ENCODE peak calls at places on chromosome 10, in eight cellular contexts. One of them, this sample, is unnamed.

GRCh38 chr10:22230331-22230833 is 12.6 kb upstream of the EBLN1 start:
- DNase-seq in HTR-8/SVneo: no peak
- DNase-seq in fibroblast of villous mesenchyme: peak
- DNase-seq in stimulated activated CD4-positive, alpha-beta T cell treated with anti-CD3 and anti-CD28 coated beads, Interleukin-4, amount 100 ng/mL, for 1 hour: no peak
- DNase-seq in amygdala: no peak
- DNase-seq in GM13977: peak
- DNase-seq in effector memory CD8-positive, alpha-beta T cell: peak
- DNase-seq in dermis blood vessel endothelial cell: peak
- DNase-seq in this sample: peak

GRCh38 chr10:34494012-34494411 is 321.1 kb downstream of the PARD3 start:
- DNase-seq in HTR-8/SVneo: peak
- DNase-seq in fibroblast of villous mesenchyme: peak
- DNase-seq in stimulated activated CD4-positive, alpha-beta T cell treated with anti-CD3 and anti-CD28 coated beads, Interleukin-4, amount 100 ng/mL, for 1 hour: no peak
- DNase-seq in amygdala: no peak
- DNase-seq in GM13977: no peak
- DNase-seq in effector memory CD8-positive, alpha-beta T cell: no peak
- DNase-seq in dermis blood vessel endothelial cell: no peak
- DNase-seq in this sample: peak

GRCh38 chr10:132575320-132576201 is 38.0 kb downstream of the INPP5A start:
- DNase-seq in HTR-8/SVneo: no peak
- DNase-seq in fibroblast of villous mesenchyme: peak
- DNase-seq in stimulated activated CD4-positive, alpha-beta T cell treated with anti-CD3 and anti-CD28 coated beads, Interleukin-4, amount 100 ng/mL, for 1 hour: no peak
- DNase-seq in amygdala: no peak
- DNase-seq in GM13977: peak
- DNase-seq in effector memory CD8-positive, alpha-beta T cell: no peak
- DNase-seq in dermis blood vessel endothelial cell: peak
- DNase-seq in this sample: peak

GRCh38 chr10:34759161-34759836 is 55.8 kb downstream of the PARD3 start:
- DNase-seq in HTR-8/SVneo: no peak
- DNase-seq in fibroblast of villous mesenchyme: no peak
- DNase-seq in stimulated activated CD4-positive, alpha-beta T cell treated with anti-CD3 and anti-CD28 coated beads, Interleukin-4, amount 100 ng/mL, for 1 hour: no peak
- DNase-seq in amygdala: no peak
- DNase-seq in GM13977: no peak
- DNase-seq in effector memory CD8-positive, alpha-beta T cell: no peak
- DNase-seq in dermis blood vessel endothelial cell: no peak
- DNase-seq in this sample: no peak

GRCh38 chr10:128481152-128481551 is 354.9 kb upstream of the MKI67 start:
- DNase-seq in HTR-8/SVneo: no peak
- DNase-seq in fibroblast of villous mesenchyme: no peak
- DNase-seq in stimulated activated CD4-positive, alpha-beta T cell treated with anti-CD3 and anti-CD28 coated beads, Interleukin-4, amount 100 ng/mL, for 1 hour: no peak
- DNase-seq in amygdala: no peak
- DNase-seq in GM13977: no peak
- DNase-seq in effector memory CD8-positive, alpha-beta T cell: no peak
- DNase-seq in dermis blood vessel endothelial cell: no peak
- DNase-seq in this sample: no peak

GRCh38 chr10:117312430-117312829 is 62.8 kb downstream of the PDZD8 start:
- DNase-seq in HTR-8/SVneo: no peak
- DNase-seq in fibroblast of villous mesenchyme: peak
- DNase-seq in stimulated activated CD4-positive, alpha-beta T cell treated with anti-CD3 and anti-CD28 coated beads, Interleukin-4, amount 100 ng/mL, for 1 hour: no peak
- DNase-seq in amygdala: no peak
- DNase-seq in GM13977: no peak
- DNase-seq in effector memory CD8-positive, alpha-beta T cell: no peak
- DNase-seq in dermis blood vessel endothelial cell: no peak
- DNase-seq in this sample: peak

GRCh38 chr10:101123085-101123814 is 7.8 kb upstream of the TLX1 start:
- DNase-seq in HTR-8/SVneo: no peak
- DNase-seq in fibroblast of villous mesenchyme: no peak
- DNase-seq in stimulated activated CD4-positive, alpha-beta T cell treated with anti-CD3 and anti-CD28 coated beads, Interleukin-4, amount 100 ng/mL, for 1 hour: no peak
- DNase-seq in amygdala: no peak
- DNase-seq in GM13977: no peak
- DNase-seq in effector memory CD8-positive, alpha-beta T cell: no peak
- DNase-seq in dermis blood vessel endothelial cell: no peak
- DNase-seq in this sample: no peak

GRCh38 chr10:484441-484924 is 205.0 kb downstream of the DIP2C start:
- DNase-seq in HTR-8/SVneo: no peak
- DNase-seq in fibroblast of villous mesenchyme: peak
- DNase-seq in stimulated activated CD4-positive, alpha-beta T cell treated with anti-CD3 and anti-CD28 coated beads, Interleukin-4, amount 100 ng/mL, for 1 hour: peak
- DNase-seq in amygdala: no peak
- DNase-seq in GM13977: no peak
- DNase-seq in effector memory CD8-positive, alpha-beta T cell: peak
- DNase-seq in dermis blood vessel endothelial cell: peak
- DNase-seq in this sample: peak

GRCh38 chr10:68271104-68271882 is 39.4 kb upstream of the ATOH7 start:
- DNase-seq in HTR-8/SVneo: no peak
- DNase-seq in fibroblast of villous mesenchyme: peak
- DNase-seq in stimulated activated CD4-positive, alpha-beta T cell treated with anti-CD3 and anti-CD28 coated beads, Interleukin-4, amount 100 ng/mL, for 1 hour: no peak
- DNase-seq in amygdala: no peak
- DNase-seq in GM13977: no peak
- DNase-seq in effector memory CD8-positive, alpha-beta T cell: no peak
- DNase-seq in dermis blood vessel endothelial cell: no peak
- DNase-seq in this sample: peak

GRCh38 chr10:89550509-89550908 is 15.1 kb upstream of the SLC16A12 start:
- DNase-seq in HTR-8/SVneo: no peak
- DNase-seq in fibroblast of villous mesenchyme: no peak
- DNase-seq in stimulated activated CD4-positive, alpha-beta T cell treated with anti-CD3 and anti-CD28 coated beads, Interleukin-4, amount 100 ng/mL, for 1 hour: no peak
- DNase-seq in amygdala: no peak
- DNase-seq in GM13977: no peak
- DNase-seq in effector memory CD8-positive, alpha-beta T cell: no peak
- DNase-seq in dermis blood vessel endothelial cell: no peak
- DNase-seq in this sample: peak

GRCh38 chr10:110067960-110068770 is 60.4 kb downstream of the ADD3 start:
- DNase-seq in HTR-8/SVneo: no peak
- DNase-seq in fibroblast of villous mesenchyme: peak
- DNase-seq in stimulated activated CD4-positive, alpha-beta T cell treated with anti-CD3 and anti-CD28 coated beads, Interleukin-4, amount 100 ng/mL, for 1 hour: no peak
- DNase-seq in amygdala: no peak
- DNase-seq in GM13977: peak
- DNase-seq in effector memory CD8-positive, alpha-beta T cell: no peak
- DNase-seq in dermis blood vessel endothelial cell: no peak
- DNase-seq in this sample: no peak

GRCh38 chr10:8242295-8242872 is 187.9 kb downstream of the GATA3 start:
- DNase-seq in HTR-8/SVneo: no peak
- DNase-seq in fibroblast of villous mesenchyme: no peak
- DNase-seq in stimulated activated CD4-positive, alpha-beta T cell treated with anti-CD3 and anti-CD28 coated beads, Interleukin-4, amount 100 ng/mL, for 1 hour: peak
- DNase-seq in amygdala: no peak
- DNase-seq in GM13977: no peak
- DNase-seq in effector memory CD8-positive, alpha-beta T cell: no peak
- DNase-seq in dermis blood vessel endothelial cell: no peak
- DNase-seq in this sample: no peak

GRCh38 chr10:17989908-17990767 is 38.4 kb downstream of the SLC39A12 start:
- DNase-seq in HTR-8/SVneo: peak
- DNase-seq in fibroblast of villous mesenchyme: peak
- DNase-seq in stimulated activated CD4-positive, alpha-beta T cell treated with anti-CD3 and anti-CD28 coated beads, Interleukin-4, amount 100 ng/mL, for 1 hour: no peak
- DNase-seq in amygdala: no peak
- DNase-seq in GM13977: peak
- DNase-seq in effector memory CD8-positive, alpha-beta T cell: no peak
- DNase-seq in dermis blood vessel endothelial cell: no peak
- DNase-seq in this sample: peak

GRCh38 chr10:15045380-15045779 is 1.6 kb downstream of the OLAH start:
- DNase-seq in HTR-8/SVneo: no peak
- DNase-seq in fibroblast of villous mesenchyme: no peak
- DNase-seq in stimulated activated CD4-positive, alpha-beta T cell treated with anti-CD3 and anti-CD28 coated beads, Interleukin-4, amount 100 ng/mL, for 1 hour: no peak
- DNase-seq in amygdala: no peak
- DNase-seq in GM13977: no peak
- DNase-seq in effector memory CD8-positive, alpha-beta T cell: no peak
- DNase-seq in dermis blood vessel endothelial cell: no peak
- DNase-seq in this sample: no peak

GRCh38 chr10:25974897-25975459 is 40.9 kb downstream of the MYO3A start:
- DNase-seq in HTR-8/SVneo: no peak
- DNase-seq in fibroblast of villous mesenchyme: no peak
- DNase-seq in stimulated activated CD4-positive, alpha-beta T cell treated with anti-CD3 and anti-CD28 coated beads, Interleukin-4, amount 100 ng/mL, for 1 hour: no peak
- DNase-seq in amygdala: no peak
- DNase-seq in GM13977: no peak
- DNase-seq in effector memory CD8-positive, alpha-beta T cell: no peak
- DNase-seq in dermis blood vessel endothelial cell: no peak
- DNase-seq in this sample: no peak

GRCh38 chr10:26509311-26509710 is 71.2 kb downstream of the APBB1IP start:
- DNase-seq in HTR-8/SVneo: no peak
- DNase-seq in fibroblast of villous mesenchyme: no peak
- DNase-seq in stimulated activated CD4-positive, alpha-beta T cell treated with anti-CD3 and anti-CD28 coated beads, Interleukin-4, amount 100 ng/mL, for 1 hour: no peak
- DNase-seq in amygdala: no peak
- DNase-seq in GM13977: no peak
- DNase-seq in effector memory CD8-positive, alpha-beta T cell: no peak
- DNase-seq in dermis blood vessel endothelial cell: no peak
- DNase-seq in this sample: no peak

GRCh38 chr10:50987934-50988333 is 86.4 kb upstream of the PRKG1 start:
- DNase-seq in HTR-8/SVneo: no peak
- DNase-seq in fibroblast of villous mesenchyme: no peak
- DNase-seq in stimulated activated CD4-positive, alpha-beta T cell treated with anti-CD3 and anti-CD28 coated beads, Interleukin-4, amount 100 ng/mL, for 1 hour: no peak
- DNase-seq in amygdala: no peak
- DNase-seq in GM13977: no peak
- DNase-seq in effector memory CD8-positive, alpha-beta T cell: no peak
- DNase-seq in dermis blood vessel endothelial cell: no peak
- DNase-seq in this sample: no peak

GRCh38 chr10:124742418-124743187 is 1.6 kb downstream of the FAM53B start:
- DNase-seq in HTR-8/SVneo: no peak
- DNase-seq in fibroblast of villous mesenchyme: peak
- DNase-seq in stimulated activated CD4-positive, alpha-beta T cell treated with anti-CD3 and anti-CD28 coated beads, Interleukin-4, amount 100 ng/mL, for 1 hour: no peak
- DNase-seq in amygdala: no peak
- DNase-seq in GM13977: no peak
- DNase-seq in effector memory CD8-positive, alpha-beta T cell: no peak
- DNase-seq in dermis blood vessel endothelial cell: peak
- DNase-seq in this sample: peak

GRCh38 chr10:55793024-55793423 is 568.0 kb downstream of the ZWINT start:
- DNase-seq in HTR-8/SVneo: no peak
- DNase-seq in fibroblast of villous mesenchyme: no peak
- DNase-seq in stimulated activated CD4-positive, alpha-beta T cell treated with anti-CD3 and anti-CD28 coated beads, Interleukin-4, amount 100 ng/mL, for 1 hour: no peak
- DNase-seq in amygdala: no peak
- DNase-seq in GM13977: no peak
- DNase-seq in effector memory CD8-positive, alpha-beta T cell: no peak
- DNase-seq in dermis blood vessel endothelial cell: no peak
- DNase-seq in this sample: peak

GRCh38 chr10:101709359-101710063 is 14.5 kb upstream of the FBXW4 start:
- DNase-seq in HTR-8/SVneo: no peak
- DNase-seq in fibroblast of villous mesenchyme: no peak
- DNase-seq in stimulated activated CD4-positive, alpha-beta T cell treated with anti-CD3 and anti-CD28 coated beads, Interleukin-4, amount 100 ng/mL, for 1 hour: no peak
- DNase-seq in amygdala: no peak
- DNase-seq in GM13977: no peak
- DNase-seq in effector memory CD8-positive, alpha-beta T cell: no peak
- DNase-seq in dermis blood vessel endothelial cell: peak
- DNase-seq in this sample: no peak

GRCh38 chr10:79045566-79046175 is 23.1 kb upstream of the ZMIZ1 start:
- DNase-seq in HTR-8/SVneo: no peak
- DNase-seq in fibroblast of villous mesenchyme: no peak
- DNase-seq in stimulated activated CD4-positive, alpha-beta T cell treated with anti-CD3 and anti-CD28 coated beads, Interleukin-4, amount 100 ng/mL, for 1 hour: no peak
- DNase-seq in amygdala: no peak
- DNase-seq in GM13977: no peak
- DNase-seq in effector memory CD8-positive, alpha-beta T cell: no peak
- DNase-seq in dermis blood vessel endothelial cell: no peak
- DNase-seq in this sample: no peak

GRCh38 chr10:31620236-31621151 is 301.5 kb downstream of the ZEB1 start:
- DNase-seq in HTR-8/SVneo: peak
- DNase-seq in fibroblast of villous mesenchyme: peak
- DNase-seq in stimulated activated CD4-positive, alpha-beta T cell treated with anti-CD3 and anti-CD28 coated beads, Interleukin-4, amount 100 ng/mL, for 1 hour: no peak
- DNase-seq in amygdala: no peak
- DNase-seq in GM13977: no peak
- DNase-seq in effector memory CD8-positive, alpha-beta T cell: no peak
- DNase-seq in dermis blood vessel endothelial cell: peak
- DNase-seq in this sample: peak

GRCh38 chr10:60536529-60537114 is 146.9 kb upstream of the ANK3 start:
- DNase-seq in HTR-8/SVneo: no peak
- DNase-seq in fibroblast of villous mesenchyme: peak
- DNase-seq in stimulated activated CD4-positive, alpha-beta T cell treated with anti-CD3 and anti-CD28 coated beads, Interleukin-4, amount 100 ng/mL, for 1 hour: no peak
- DNase-seq in amygdala: no peak
- DNase-seq in GM13977: no peak
- DNase-seq in effector memory CD8-positive, alpha-beta T cell: no peak
- DNase-seq in dermis blood vessel endothelial cell: no peak
- DNase-seq in this sample: peak

GRCh38 chr10:81309041-81309552 is 565.9 kb upstream of the NRG3 start:
- DNase-seq in HTR-8/SVneo: no peak
- DNase-seq in fibroblast of villous mesenchyme: no peak
- DNase-seq in stimulated activated CD4-positive, alpha-beta T cell treated with anti-CD3 and anti-CD28 coated beads, Interleukin-4, amount 100 ng/mL, for 1 hour: no peak
- DNase-seq in amygdala: no peak
- DNase-seq in GM13977: no peak
- DNase-seq in effector memory CD8-positive, alpha-beta T cell: no peak
- DNase-seq in dermis blood vessel endothelial cell: no peak
- DNase-seq in this sample: no peak

GRCh38 chr10:60649485-60650271 is 128.6 kb upstream of the CDK1 start:
- DNase-seq in HTR-8/SVneo: no peak
- DNase-seq in fibroblast of villous mesenchyme: no peak
- DNase-seq in stimulated activated CD4-positive, alpha-beta T cell treated with anti-CD3 and anti-CD28 coated beads, Interleukin-4, amount 100 ng/mL, for 1 hour: no peak
- DNase-seq in amygdala: no peak
- DNase-seq in GM13977: no peak
- DNase-seq in effector memory CD8-positive, alpha-beta T cell: no peak
- DNase-seq in dermis blood vessel endothelial cell: no peak
- DNase-seq in this sample: no peak

GRCh38 chr10:9596368-9596920 is 1421.2 kb upstream of the CELF2 start:
- DNase-seq in HTR-8/SVneo: no peak
- DNase-seq in fibroblast of villous mesenchyme: no peak
- DNase-seq in stimulated activated CD4-positive, alpha-beta T cell treated with anti-CD3 and anti-CD28 coated beads, Interleukin-4, amount 100 ng/mL, for 1 hour: no peak
- DNase-seq in amygdala: no peak
- DNase-seq in GM13977: no peak
- DNase-seq in effector memory CD8-positive, alpha-beta T cell: no peak
- DNase-seq in dermis blood vessel endothelial cell: no peak
- DNase-seq in this sample: peak

GRCh38 chr10:74337330-74338016 is 186.5 kb downstream of the ADK start:
- DNase-seq in HTR-8/SVneo: peak
- DNase-seq in fibroblast of villous mesenchyme: no peak
- DNase-seq in stimulated activated CD4-positive, alpha-beta T cell treated with anti-CD3 and anti-CD28 coated beads, Interleukin-4, amount 100 ng/mL, for 1 hour: no peak
- DNase-seq in amygdala: no peak
- DNase-seq in GM13977: no peak
- DNase-seq in effector memory CD8-positive, alpha-beta T cell: no peak
- DNase-seq in dermis blood vessel endothelial cell: peak
- DNase-seq in this sample: no peak

GRCh38 chr10:71193516-71193915 is 18.9 kb upstream of the UNC5B start:
- DNase-seq in HTR-8/SVneo: no peak
- DNase-seq in fibroblast of villous mesenchyme: no peak
- DNase-seq in stimulated activated CD4-positive, alpha-beta T cell treated with anti-CD3 and anti-CD28 coated beads, Interleukin-4, amount 100 ng/mL, for 1 hour: no peak
- DNase-seq in amygdala: no peak
- DNase-seq in GM13977: no peak
- DNase-seq in effector memory CD8-positive, alpha-beta T cell: no peak
- DNase-seq in dermis blood vessel endothelial cell: no peak
- DNase-seq in this sample: no peak

GRCh38 chr10:119596537-119597404 is at the start of gene TIAL1:
- DNase-seq in HTR-8/SVneo: peak
- DNase-seq in fibroblast of villous mesenchyme: peak
- DNase-seq in stimulated activated CD4-positive, alpha-beta T cell treated with anti-CD3 and anti-CD28 coated beads, Interleukin-4, amount 100 ng/mL, for 1 hour: peak
- DNase-seq in amygdala: peak
- DNase-seq in GM13977: peak
- DNase-seq in effector memory CD8-positive, alpha-beta T cell: peak
- DNase-seq in dermis blood vessel endothelial cell: peak
- DNase-seq in this sample: peak

GRCh38 chr10:3054183-3054815 is 13.0 kb upstream of the PFKP start:
- DNase-seq in HTR-8/SVneo: no peak
- DNase-seq in fibroblast of villous mesenchyme: no peak
- DNase-seq in stimulated activated CD4-positive, alpha-beta T cell treated with anti-CD3 and anti-CD28 coated beads, Interleukin-4, amount 100 ng/mL, for 1 hour: no peak
- DNase-seq in amygdala: no peak
- DNase-seq in GM13977: no peak
- DNase-seq in effector memory CD8-positive, alpha-beta T cell: no peak
- DNase-seq in dermis blood vessel endothelial cell: peak
- DNase-seq in this sample: no peak

GRCh38 chr10:102657984-102658724 is 13.9 kb downstream of the TRIM8 start:
- DNase-seq in HTR-8/SVneo: no peak
- DNase-seq in fibroblast of villous mesenchyme: no peak
- DNase-seq in stimulated activated CD4-positive, alpha-beta T cell treated with anti-CD3 and anti-CD28 coated beads, Interleukin-4, amount 100 ng/mL, for 1 hour: no peak
- DNase-seq in amygdala: no peak
- DNase-seq in GM13977: no peak
- DNase-seq in effector memory CD8-positive, alpha-beta T cell: no peak
- DNase-seq in dermis blood vessel endothelial cell: peak
- DNase-seq in this sample: no peak

GRCh38 chr10:72276013-72276387 is 2.3 kb downstream of the DDIT4 start:
- DNase-seq in HTR-8/SVneo: no peak
- DNase-seq in fibroblast of villous mesenchyme: peak
- DNase-seq in stimulated activated CD4-positive, alpha-beta T cell treated with anti-CD3 and anti-CD28 coated beads, Interleukin-4, amount 100 ng/mL, for 1 hour: peak
- DNase-seq in amygdala: no peak
- DNase-seq in GM13977: no peak
- DNase-seq in effector memory CD8-positive, alpha-beta T cell: no peak
- DNase-seq in dermis blood vessel endothelial cell: no peak
- DNase-seq in this sample: peak

GRCh38 chr10:86635402-86635801 is 18.9 kb upstream of the OPN4 start:
- DNase-seq in HTR-8/SVneo: peak
- DNase-seq in fibroblast of villous mesenchyme: peak
- DNase-seq in stimulated activated CD4-positive, alpha-beta T cell treated with anti-CD3 and anti-CD28 coated beads, Interleukin-4, amount 100 ng/mL, for 1 hour: no peak
- DNase-seq in amygdala: no peak
- DNase-seq in GM13977: no peak
- DNase-seq in effector memory CD8-positive, alpha-beta T cell: no peak
- DNase-seq in dermis blood vessel endothelial cell: no peak
- DNase-seq in this sample: peak